ENCODE peak calls at places on chromosomes 12 and 14, in eight cellular contexts. A is HCT116; U is neural progenitor cell; B is spleen; N is ovary; K is upper lobe of right lung; M is right lobe of liver; Z is CD8-positive, alpha-beta memory T cell. L is an unnamed sample. For H3K4me1, the result is how much of the 10 kb centered on the place peaks cover.

GRCh38 chr12:124687695-124688301 is 120.4 kb upstream of the NCOR2 start:
- DNase-seq in U (peak), M (no peak), A (no peak), B (no peak), K (no peak), Z (peak), N (peak), L (no peak)

GRCh38 chr14:66070542-66071319 is 415.4 kb upstream of the CCDC196 start:
- DNase-seq in A (peak), U (peak), Z (peak), M (peak), K (no peak), B (no peak), N (no peak), L (no peak)

GRCh38 chr14:36646664-36647416 is 14.8 kb upstream of the PAX9 start:
- DNase-seq in B (no peak), Z (no peak), N (no peak), U (peak), A (no peak), K (no peak), M (no peak), L (no peak)

GRCh38 chr14:92925446-92925845 is 2.5 kb downstream of the CHGA start:
- DNase-seq in Z (no peak), K (no peak), A (no peak), B (no peak), M (no peak), U (no peak), N (no peak), L (no peak)

GRCh38 chr12:122799635-122800243 is 25.4 kb downstream of the CCDC62 start:
- DNase-seq in A (no peak), N (no peak), B (peak), U (peak), Z (no peak), K (no peak), M (no peak), L (no peak)

GRCh38 chr12:79643821-79644220 is 46.9 kb downstream of the PAWR start:
- DNase-seq in U (no peak), A (no peak), Z (no peak), K (no peak), N (no peak), M (no peak), B (no peak), L (no peak)

GRCh38 chr14:78835909-78836308 is 665.7 kb downstream of the NRXN3 start:
- DNase-seq in K (no peak), A (no peak), B (no peak), M (no peak), N (no peak), Z (no peak), U (no peak), L (no peak)

GRCh38 chr14:72828604-72829003 is 65.3 kb downstream of the DPF3 start:
- DNase-seq in N (peak), K (no peak), U (no peak), M (peak), A (no peak), B (no peak), Z (no peak), L (no peak)

GRCh38 chr14:22601456-22601855 is 3.4 kb downstream of the ABHD4 start:
- DNase-seq in U (no peak), K (no peak), N (no peak), B (no peak), Z (no peak), M (no peak), A (no peak), L (no peak)
- H3K4me3 ChIP-seq in U (no peak), K (no peak), N (no peak), B (no peak), Z (no peak), M (no peak), A (no peak), L (no peak)

DNA sequence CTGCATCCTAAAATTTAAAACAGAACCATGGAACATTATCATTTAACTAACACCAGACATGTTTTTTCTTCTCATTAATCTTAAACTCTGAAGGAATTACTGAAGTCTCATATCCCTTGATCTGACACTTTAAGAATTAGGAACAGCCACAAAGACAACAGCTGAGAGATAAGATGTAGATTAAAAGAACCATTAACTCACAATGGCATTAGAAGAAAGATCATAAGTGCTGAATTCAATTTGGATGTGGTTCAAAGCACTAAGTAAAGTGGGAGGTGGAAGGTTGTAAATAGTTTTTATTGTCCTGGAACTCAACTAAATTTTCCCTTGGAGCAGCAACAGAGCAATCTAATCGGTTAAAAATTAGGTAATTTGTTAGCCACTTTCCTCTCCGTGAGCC is 199.0 kb upstream of the ATP2B1 start:
- DNase-seq in Z (no peak), U (no peak), A (no peak), N (no peak), M (no peak), K (no peak), B (no peak), L (no peak)
- H3K27ac ChIP-seq in Z (no peak), U (no peak), A (no peak), N (no peak), M (no peak), K (no peak), B (no peak), L (no peak)

GRCh38 chr14:59311723-59312122 is 123.3 kb downstream of the DAAM1 start:
- DNase-seq in K (no peak), M (no peak), A (no peak), B (no peak), U (no peak), N (no peak), Z (no peak), L (no peak)

GRCh38 chr14:59309291-59309900 is 120.9 kb downstream of the DAAM1 start:
- DNase-seq in B (no peak), M (no peak), K (no peak), Z (no peak), A (no peak), N (no peak), U (no peak), L (no peak)

GRCh38 chr14:59308706-59309105 is 120.2 kb downstream of the DAAM1 start:
- DNase-seq in A (no peak), Z (no peak), U (no peak), N (no peak), K (no peak), M (no peak), B (no peak), L (no peak)

GRCh38 chr14:59313063-59314018 is 124.9 kb downstream of the DAAM1 start:
- DNase-seq in A (no peak), M (no peak), N (no peak), B (no peak), U (no peak), Z (no peak), K (no peak), L (no peak)

GRCh38 chr14:59310644-59311043 is 122.2 kb downstream of the DAAM1 start:
- DNase-seq in A (no peak), U (no peak), K (no peak), B (no peak), M (no peak), Z (no peak), N (no peak), L (no peak)
- H3K4me1 ChIP-seq in A (under half), U (under half), K (under half), B (under half), M (under half), Z (under half), N (under half), L (under half)

GRCh38 chr12:1914116-1914911 is 4.1 kb downstream of the CACNA2D4 start:
- DNase-seq in K (no peak), B (peak), N (peak), Z (no peak), M (no peak), U (no peak), A (no peak), L (peak)

GRCh38 chr12:1917172-1918070 is 1.0 kb downstream of the CACNA2D4 start:
- DNase-seq in Z (no peak), N (no peak), K (no peak), U (no peak), A (no peak), B (peak), M (no peak), L (peak)

GRCh38 chr12:1913377-1914115 is 4.9 kb downstream of the CACNA2D4 start:
- DNase-seq in B (peak), A (no peak), M (no peak), K (no peak), U (no peak), N (peak), Z (no peak), L (peak)

GRCh38 chr12:1916396-1917171 is 1.9 kb downstream of the CACNA2D4 start:
- DNase-seq in N (peak), M (peak), A (no peak), U (no peak), K (no peak), B (peak), Z (no peak), L (no peak)

DNA sequence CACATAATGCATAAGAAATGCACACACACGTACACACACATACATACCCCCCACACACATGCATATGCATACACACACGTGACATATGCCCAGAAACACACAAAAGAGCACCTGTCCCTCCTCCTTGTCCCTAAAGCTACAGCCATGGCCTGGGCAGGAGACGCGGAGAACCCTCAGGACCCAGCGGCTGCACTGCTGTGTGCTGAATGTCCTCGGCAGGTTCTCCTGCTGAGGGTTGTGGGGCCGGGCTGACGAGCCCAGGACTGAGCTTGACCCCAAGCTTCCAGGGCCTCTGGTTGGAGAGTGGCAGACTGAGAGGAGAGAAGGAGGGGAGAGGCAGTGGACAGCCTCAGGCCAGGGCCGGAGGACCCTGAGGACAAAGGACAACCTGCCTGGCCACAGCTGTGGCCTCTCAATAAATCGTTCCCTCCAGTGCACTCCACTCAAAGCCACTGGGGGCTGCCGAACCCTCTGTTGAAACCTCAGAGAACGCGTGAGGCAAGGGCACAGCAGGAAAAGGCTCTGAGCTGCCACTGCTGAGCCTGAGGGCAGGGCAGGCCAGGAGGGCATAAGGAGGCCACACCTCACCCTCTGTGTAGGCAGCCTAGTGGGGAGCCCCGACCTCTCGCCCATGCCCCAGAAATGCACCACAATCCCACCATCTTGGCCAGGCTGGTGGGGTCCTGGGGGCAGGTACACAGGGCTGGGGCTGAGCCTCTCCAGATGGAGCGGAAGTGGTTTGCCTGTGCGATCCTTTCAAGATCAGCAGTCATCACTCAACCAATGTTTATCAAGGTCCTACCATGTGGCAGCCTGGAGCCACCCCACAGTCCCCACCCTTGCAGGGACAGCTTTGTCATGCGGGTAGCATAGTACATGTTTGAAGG is 3.1 kb downstream of the CACNA2D4 start:
- DNase-seq in M (peak), A (no peak), U (no peak), N (peak), K (no peak), Z (no peak), B (peak), L (no peak)
- H3K4me3 ChIP-seq in M (no peak), A (no peak), U (no peak), N (no peak), K (no peak), Z (no peak), B (no peak), L (no peak)

GRCh38 chr12:53096089-53096741 is 1.3 kb upstream of the IGFBP6 start:
- DNase-seq in K (no peak), B (no peak), M (no peak), Z (no peak), U (peak), A (no peak), N (peak), L (peak)
- H3K27ac ChIP-seq in K (peak), B (peak), M (peak), Z (no peak), U (no peak), A (no peak), N (peak), L (peak)

DNA sequence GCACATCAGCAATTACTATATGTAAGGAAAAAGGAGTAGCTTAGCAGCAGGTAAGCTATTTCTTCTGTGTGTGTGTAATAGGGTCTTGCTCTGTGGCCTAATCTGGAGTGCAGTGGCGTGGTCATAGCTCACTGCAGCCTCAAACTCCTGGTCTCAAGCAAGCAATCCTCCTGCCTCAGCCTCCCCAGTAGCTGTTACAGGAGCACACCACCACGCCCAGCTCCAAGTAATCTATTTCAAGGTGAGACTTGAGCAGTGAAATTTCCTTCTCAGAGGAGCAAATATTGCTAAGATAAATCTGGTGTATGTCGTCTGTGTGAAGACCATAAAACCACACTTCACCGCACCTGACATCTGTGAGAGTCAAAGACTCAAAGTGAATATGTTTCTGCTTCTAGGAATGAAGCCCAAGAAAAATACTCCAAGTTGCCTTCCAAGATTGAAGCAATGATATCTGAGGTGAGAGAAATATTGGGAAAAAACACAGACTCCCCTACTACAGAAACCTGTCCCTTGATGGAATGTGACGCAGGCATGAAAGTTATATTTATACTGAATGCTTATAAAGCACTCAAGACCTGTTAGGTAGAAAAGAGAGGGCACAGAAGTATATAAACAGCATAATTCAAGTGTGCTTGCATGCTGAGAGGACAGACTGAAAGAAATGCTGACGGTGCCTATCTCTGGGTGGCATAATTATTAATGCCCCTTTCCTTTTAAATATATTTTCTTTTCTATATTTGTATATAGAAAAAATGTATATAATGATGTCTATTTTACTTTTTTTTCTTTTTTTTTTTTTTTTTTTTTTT is 2.5 kb upstream of the SELPLG start:
- DNase-seq in K (no peak), B (no peak), N (no peak), U (no peak), Z (no peak), A (no peak), M (no peak), L (peak)
- H3K4me1 ChIP-seq in K (half or more), B (half or more), N (under half), U (half or more), Z (under half), A (under half), M (under half), L (under half)

GRCh38 chr14:22471545-22472121 is 117.4 kb downstream of the DAD1 start:
- DNase-seq in B (peak), U (peak), K (peak), Z (no peak), A (peak), N (peak), M (peak), L (no peak)

GRCh38 chr14:22474730-22475351 is 114.2 kb downstream of the DAD1 start:
- DNase-seq in Z (no peak), M (no peak), N (no peak), K (no peak), U (no peak), A (no peak), B (no peak), L (no peak)

GRCh38 chr14:22472466-22472865 is 116.6 kb downstream of the DAD1 start:
- DNase-seq in M (no peak), B (no peak), U (no peak), K (no peak), A (no peak), N (no peak), Z (no peak), L (no peak)

GRCh38 chr14:22475381-22475780 is 113.6 kb downstream of the DAD1 start:
- DNase-seq in K (no peak), U (no peak), M (no peak), B (no peak), N (no peak), A (no peak), Z (no peak), L (no peak)

DNA sequence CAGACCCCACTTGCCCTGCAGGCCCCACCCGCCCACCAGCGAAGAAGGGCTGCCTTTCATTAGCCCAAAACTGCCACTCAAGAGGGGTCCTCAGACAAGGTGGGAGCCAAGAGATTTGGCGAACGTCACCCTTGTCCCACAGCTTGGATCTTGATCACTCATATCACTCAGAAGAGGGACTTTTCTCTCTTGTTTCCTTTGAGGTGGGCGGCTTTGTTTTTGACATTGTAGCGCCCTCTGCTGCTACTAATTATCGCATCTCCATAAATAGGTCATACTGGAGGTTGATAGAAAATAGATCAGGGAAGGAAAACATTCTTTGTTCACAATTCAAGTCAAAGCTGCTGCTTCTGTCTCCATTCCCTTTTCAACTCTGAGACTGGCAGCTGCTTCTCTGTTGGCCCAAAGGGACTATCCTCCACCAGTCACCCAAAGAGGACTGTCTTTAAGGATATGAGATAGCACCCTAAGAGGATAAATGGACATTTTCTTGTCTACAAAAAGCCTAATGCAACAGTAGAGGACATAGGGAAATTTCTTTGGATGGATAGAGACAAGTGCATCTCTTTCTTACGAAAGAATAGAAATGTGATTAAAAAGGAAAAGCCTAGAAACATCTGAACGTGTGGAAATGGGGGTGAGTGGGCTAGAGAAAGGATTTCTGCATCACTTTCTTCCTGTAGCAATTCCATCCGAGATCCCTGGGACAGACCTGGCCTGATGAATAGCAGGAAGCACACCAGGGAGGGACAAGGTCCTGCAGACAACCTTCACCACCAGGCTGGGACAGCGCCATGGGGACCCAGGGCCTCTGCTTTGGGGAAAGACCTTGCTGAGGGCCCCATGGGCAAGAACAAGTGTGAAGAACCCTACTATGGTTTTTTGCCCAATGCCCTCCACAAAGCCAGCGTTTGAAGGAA is 115.8 kb downstream of the DAD1 start:
- DNase-seq in B (no peak), U (peak), Z (no peak), A (peak), N (no peak), K (no peak), M (no peak), L (no peak)
- H3K4me3 ChIP-seq in B (no peak), U (no peak), Z (no peak), A (no peak), N (no peak), K (no peak), M (no peak), L (no peak)